ENCODE peak calls at places on chromosomes 6 and 20, in eight cellular contexts. L, D, A, Y, G, E, Q and R are unnamed samples.

GRCh38 chr6:102732908-102733307 is 1339.4 kb downstream of the GRIK2 start:
- DNase-seq in Y (no peak), Q (no peak), G (peak), L (no peak), D (no peak), E (no peak), A (no peak), R (peak)

GRCh38 chr6:167443098-167443680 is 118.3 kb downstream of the TTLL2 start:
- DNase-seq in D (no peak), Y (no peak), A (no peak), L (no peak), Q (no peak), E (no peak), G (no peak), R (no peak)

GRCh38 chr6:80622641-80623040 is 516.2 kb downstream of the BCKDHB start:
- DNase-seq in Q (no peak), D (no peak), A (no peak), G (peak), L (no peak), E (no peak), Y (no peak), R (no peak)

GRCh38 chr6:48255094-48255493 is 144.1 kb upstream of the PTCHD4 start:
- DNase-seq in L (no peak), E (no peak), A (no peak), D (no peak), G (no peak), Y (no peak), Q (no peak), R (no peak)

GRCh38 chr20:54220722-54221121 is 12.8 kb downstream of the PFDN4 start:
- DNase-seq in Q (no peak), L (no peak), D (no peak), Y (no peak), G (no peak), A (no peak), E (no peak), R (no peak)

GRCh38 chr6:153960741-153961140 is 78.3 kb upstream of the OPRM1 start:
- DNase-seq in A (no peak), Q (no peak), E (no peak), D (no peak), G (no peak), Y (no peak), L (no peak), R (no peak)

GRCh38 chr6:43308101-43308989 is at the start of gene CRIP3:
- DNase-seq in Y (no peak), A (peak), G (no peak), Q (peak), L (no peak), D (peak), E (no peak), R (peak)

GRCh38 chr6:149032599-149033405 is 284.7 kb upstream of the TAB2 start:
- DNase-seq in Q (peak), Y (no peak), D (peak), G (no peak), A (no peak), E (no peak), L (peak), R (peak)

GRCh38 chr20:51318058-51318960 is 224.2 kb downstream of the NFATC2 start:
- DNase-seq in Y (no peak), Q (no peak), G (no peak), D (no peak), E (peak), L (peak), A (peak), R (peak)

GRCh38 chr6:151765444-151765886 is 42.0 kb upstream of the ESR1 start:
- DNase-seq in A (no peak), Y (no peak), D (peak), Q (peak), E (peak), G (no peak), L (peak), R (peak)